ENCODE peak calls at places on chromosomes 2 and 18, in four cellular contexts. E is activated T-cell treated with anti-CD3 and anti-CD28 coated beads for 24 hours, J is ureter, D is mammary epithelial cell. R is an unnamed sample.

GRCh38 chr2:127941461-127941860 is 55.7 kb upstream of the AMMECR1L start:
- DNase-seq in J (no peak), E (no peak), D (no peak), R (no peak)

GRCh38 chr18:22166070-22166972 is 3.1 kb upstream of the GATA6 start:
- DNase-seq in E (no peak), J (peak; percentile 70), D (no peak), R (no peak)

GRCh38 chr18:36782710-36783109 is 46.1 kb downstream of the TPGS2 start:
- DNase-seq in D (peak; percentile 24), E (no peak), J (no peak), R (no peak)

GRCh38 chr2:237600205-237600846 is 9.8 kb upstream of the RAB17 start:
- DNase-seq in D (no peak), E (no peak), J (peak; percentile 69), R (no peak)

GRCh38 chr2:100046961-100047950 is 95.1 kb downstream of the AFF3 start:
- DNase-seq in D (no peak), E (no peak), J (no peak), R (no peak)

GRCh38 chr2:148720501-148720998 is 76.0 kb downstream of the EPC2 start:
- DNase-seq in D (no peak), J (peak; percentile 40), E (no peak), R (no peak)

GRCh38 chr2:216070195-216070594 is 11.4 kb downstream of the PECR start:
- DNase-seq in D (no peak), J (no peak), E (no peak), R (no peak)

GRCh38 chr2:126906781-126907180 is 8.1 kb downstream of the TEX51 start:
- DNase-seq in J (peak; percentile 18), D (no peak), E (no peak), R (no peak)

GRCh38 chr2:5693288-5694015 is 1.3 kb downstream of the SOX11 start:
- DNase-seq in J (no peak), D (peak; percentile 3), E (no peak), R (no peak)

GRCh38 chr2:104733544-104733943 is 120.4 kb upstream of the POU3F3 start:
- DNase-seq in D (no peak), E (no peak), J (no peak), R (peak; percentile 7)

GRCh38 chr2:26396734-26397298 is 4.9 kb upstream of the DRC1 start:
- DNase-seq in D (no peak), E (peak; percentile 30), J (no peak), R (no peak)

GRCh38 chr2:224626735-224627134 is 41.6 kb upstream of the CUL3 start:
- DNase-seq in D (no peak), J (no peak), E (no peak), R (no peak)

GRCh38 chr2:230870544-230871360 is 6.0 kb downstream of the ITM2C start:
- DNase-seq in J (peak; percentile 73), D (no peak), E (no peak), R (no peak)

GRCh38 chr18:31204833-31205232 is 42.2 kb upstream of the DSC1 start:
- DNase-seq in D (no peak), E (no peak), J (no peak), R (no peak)

GRCh38 chr2:18597618-18598017 is 8.2 kb upstream of the NT5C1B start:
- DNase-seq in D (no peak), E (no peak), J (no peak), R (no peak)

GRCh38 chr2:130831356-130831755 is 5.4 kb upstream of the ARHGEF4 start:
- DNase-seq in D (no peak), E (no peak), J (no peak), R (no peak)

R was measured in stimulated activated naive B cell treated with anti-CD40 and anti-IgM and Interleukin-4, amounts not matched to agents 10 μg/mL and 1 μg/mL and 100 μg/mL, for 72 hours.